ENCODE peak calls at places on chromosomes 3 and 15, in six cellular contexts. F, X, C, V, M and G are unnamed samples. For H3K36me3, the result is how much of the 10 kb centered on the place peaks cover.

GRCh38 chr3:117184574-117184973 is 475.0 kb downstream of the TUSC7 start:
- DNase-seq in X (no peak), F (no peak), M (no peak), V (no peak), C (no peak), G (peak)

GRCh38 chr15:54816406-54816805 is 380.3 kb downstream of the RSL24D1 start:
- DNase-seq in X (no peak), F (no peak), C (no peak), V (no peak), M (no peak), G (no peak)

GRCh38 chr3:52245322-52246263 is at the start of gene PPM1M:
- DNase-seq in M (peak), C (peak), F (peak), V (peak), X (peak), G (peak)

GRCh38 chr3:161851941-161852566 is 355.4 kb downstream of the OTOL1 start:
- DNase-seq in C (peak), M (peak), X (peak), V (peak), F (no peak), G (peak)

GRCh38 chr15:60814062-60814461 is 335.1 kb upstream of the ICE2 start:
- DNase-seq in X (no peak), M (no peak), C (no peak), F (no peak), V (no peak), G (peak)

GRCh38 chr3:65883614-65884013 is 155.1 kb downstream of the MAGI1 start:
- DNase-seq in F (no peak), X (no peak), M (peak), V (no peak), C (no peak), G (peak)

GRCh38 chr3:76859596-76859995 is 180.3 kb upstream of the ROBO2 start:
- DNase-seq in V (no peak), X (no peak), F (no peak), C (no peak), M (peak), G (peak)

GRCh38 chr15:40044717-40045571 is 6.0 kb upstream of the SRP14 start:
- DNase-seq in X (peak), F (peak), V (peak), M (peak), C (peak), G (peak)

GRCh38 chr15:71149645-71150557 is 34.6 kb downstream of the THSD4 start:
- DNase-seq in F (no peak), X (peak), M (no peak), C (peak), V (no peak), G (no peak)

GRCh38 chr3:35633332-35634124 is 5.8 kb upstream of the ARPP21 start:
- DNase-seq in M (no peak), F (no peak), X (no peak), V (no peak), C (no peak), G (peak)

GRCh38 chr3:65820600-65820999 is 218.1 kb downstream of the MAGI1 start:
- DNase-seq in F (no peak), X (no peak), C (no peak), V (no peak), M (no peak), G (no peak)

GRCh38 chr3:52088445-52089367 is 32.3 kb upstream of the DUSP7 start:
- DNase-seq in F (peak), V (no peak), M (peak), X (no peak), C (peak), G (no peak)

GRCh38 chr15:76258460-76258859 is 52.8 kb downstream of the ETFA start:
- DNase-seq in M (peak), X (no peak), F (no peak), V (no peak), C (no peak), G (no peak)

GRCh38 chr15:32652178-32652577 is 10.7 kb downstream of the SCG5 start:
- DNase-seq in X (no peak), C (no peak), V (no peak), F (no peak), M (no peak), G (no peak)

GRCh38 chr3:184176377-184177330 is 2.0 kb downstream of the AP2M1 start:
- DNase-seq in M (peak), C (no peak), F (peak), V (peak), X (no peak), G (peak)

GRCh38 chr3:194587438-194587931 is 45.7 kb downstream of the TMEM44 start:
- DNase-seq in M (no peak), X (no peak), C (no peak), F (peak), V (peak), G (no peak)

GRCh38 chr3:24451461-24452099 is 43.1 kb downstream of the THRB start:
- DNase-seq in X (no peak), V (no peak), F (no peak), C (no peak), M (no peak), G (no peak)

GRCh38 chr3:195032106-195032759 is 238.7 kb downstream of the XXYLT1 start:
- DNase-seq in C (no peak), M (no peak), X (no peak), F (peak), V (no peak), G (no peak)

GRCh38 chr3:120169407-120169806 is 75.2 kb upstream of the GSK3B start:
- DNase-seq in C (no peak), X (no peak), M (no peak), V (no peak), F (no peak), G (no peak)

GRCh38 chr3:129182390-129183180 is 1.1 kb downstream of the CNBP start:
- DNase-seq in M (peak), X (no peak), C (no peak), F (no peak), V (no peak), G (peak)

GRCh38 chr3:12120374-12121140 is 38.2 kb downstream of the TIMP4 start:
- DNase-seq in C (no peak), X (no peak), M (no peak), F (no peak), V (no peak), G (no peak)

GRCh38 chr3:16059081-16059537 is 115.4 kb upstream of the GALNT15 start:
- DNase-seq in C (no peak), V (no peak), X (no peak), M (no peak), F (no peak), G (no peak)

GRCh38 chr3:188319569-188319968 is 165.6 kb downstream of the LPP start:
- DNase-seq in X (no peak), C (no peak), V (no peak), M (no peak), F (no peak), G (peak)

GRCh38 chr15:67093146-67093874 is 27.9 kb downstream of the SMAD3 start:
- DNase-seq in X (no peak), V (no peak), F (peak), C (no peak), M (no peak), G (no peak)

GRCh38 chr3:71724584-71725278 is 471 bp downstream of the EIF4E3 start:
- DNase-seq in X (peak), C (peak), F (peak), V (peak), M (peak), G (peak)

GRCh38 chr15:73930371-73930770 is 4.1 kb downstream of the LOXL1 start:
- DNase-seq in M (no peak), V (peak), X (no peak), C (no peak), F (peak), G (peak)

GRCh38 chr3:8143186-8143585 is 358.4 kb upstream of the LMCD1 start:
- DNase-seq in V (no peak), M (peak), C (no peak), X (no peak), F (no peak), G (peak)

GRCh38 chr3:43764012-43764411 is 73.3 kb downstream of the ABHD5 start:
- DNase-seq in F (no peak), V (no peak), M (no peak), C (no peak), X (no peak), G (no peak)

GRCh38 chr15:92907880-92908279 is 7.8 kb downstream of the CHD2 start:
- DNase-seq in V (no peak), F (no peak), C (no peak), X (no peak), M (no peak), G (peak)

GRCh38 chr15:50880651-50881114 is 27.8 kb upstream of the AP4E1 start:
- DNase-seq in X (no peak), V (no peak), M (no peak), F (no peak), C (no peak), G (peak)

GRCh38 chr15:46277994-46278885 is 643.4 kb downstream of the SQOR start:
- DNase-seq in F (no peak), X (no peak), C (no peak), M (peak), V (no peak), G (no peak)

GRCh38 chr15:83764201-83764839 is 110.4 kb downstream of the ADAMTSL3 start:
- DNase-seq in F (no peak), V (no peak), X (no peak), M (no peak), C (no peak), G (no peak)

GRCh38 chr3:134675726-134676252 is 25.0 kb upstream of the KY start:
- DNase-seq in M (no peak), V (no peak), X (no peak), F (no peak), C (no peak), G (no peak)

GRCh38 chr3:184568918-184569829 is 7.6 kb downstream of the EPHB3 start:
- DNase-seq in V (peak), C (peak), M (peak), F (peak), X (peak), G (peak)

GRCh38 chr3:155979746-155980145 is 109.3 kb downstream of the GMPS start:
- DNase-seq in F (no peak), M (no peak), V (no peak), C (no peak), X (no peak), G (peak)

GRCh38 chr3:56673781-56674457 is 9.1 kb downstream of the TASOR start:
- DNase-seq in X (no peak), C (no peak), V (no peak), F (no peak), M (no peak), G (peak)
- H3K36me3 ChIP-seq in X (under half), C (under half), V (under half), F (under half), M (under half), G (under half)

GRCh38 chr3:123620338-123620737 is 35.5 kb upstream of the HACD2 start:
- DNase-seq in F (no peak), V (no peak), M (peak), X (no peak), C (no peak), G (no peak)

GRCh38 chr3:123616593-123616992 is 31.7 kb upstream of the HACD2 start:
- DNase-seq in C (no peak), M (no peak), F (no peak), X (no peak), V (no peak), G (no peak)

GRCh38 chr3:123621510-123622189 is 36.8 kb upstream of the HACD2 start:
- DNase-seq in X (no peak), C (no peak), V (no peak), M (no peak), F (no peak), G (no peak)

GRCh38 chr3:123618076-123618703 is 33.3 kb upstream of the HACD2 start:
- DNase-seq in M (no peak), V (no peak), F (no peak), C (no peak), X (no peak), G (no peak)

GRCh38 chr3:123618768-123619484 is 34.1 kb upstream of the HACD2 start:
- DNase-seq in V (peak), X (peak), C (peak), F (peak), M (peak), G (peak)
- H3K36me3 ChIP-seq in V (under half), X (under half), C (under half), F (under half), M (under half), G (under half)

GRCh38 chr3:121654493-121655385 is 6.0 kb downstream of the HCLS1 start:
- DNase-seq in X (no peak), F (no peak), C (no peak), V (no peak), M (no peak), G (no peak)
- H3K36me3 ChIP-seq in X (under half), F (half or more), C (under half), V (under half), M (under half), G (under half)

GRCh38 chr3:13617981-13618380 is 69.1 kb downstream of the FBLN2 start:
- DNase-seq in V (no peak), C (no peak), F (no peak), X (no peak), M (no peak), G (no peak)
- H3K36me3 ChIP-seq in V (half or more), C (under half), F (under half), X (under half), M (under half), G (half or more)

GRCh38 chr3:133361011-133361410 is 38.8 kb upstream of the BFSP2 start:
- DNase-seq in F (no peak), X (no peak), M (no peak), C (no peak), V (no peak), G (no peak)
- H3K36me3 ChIP-seq in F (under half), X (under half), M (under half), C (under half), V (under half), G (under half)